ENCODE peak calls at places on chromosome 10, in five cellular contexts. T is T-helper 2 cell, S is caudate nucleus, N is M059J, U is foreskin fibroblast. D is an unnamed sample.

GRCh38 chr10:100571069-100571817 is 35.5 kb downstream of the HIF1AN start:
- DNase-seq in S (no peak), T (no peak), N (no peak), U (no peak), D (no peak)

GRCh38 chr10:20616918-20617801 is 280.0 kb downstream of the NEBL start:
- DNase-seq in N (no peak), T (no peak), S (no peak), U (no peak), D (no peak)

GRCh38 chr10:97024181-97025073 is 161.3 kb downstream of the SLIT1 start:
- DNase-seq in U (peak; percentile 89), N (peak; percentile 84), S (no peak), T (no peak), D (no peak)

GRCh38 chr10:6151087-6151977 is 51.4 kb upstream of the PFKFB3 start:
- DNase-seq in U (peak; percentile 81), N (no peak), S (peak; percentile 57), T (no peak), D (no peak)

GRCh38 chr10:14838582-14839304 is 637 bp downstream of the HSPA14 start:
- DNase-seq in T (peak; percentile 10), N (peak; percentile 4), U (peak; percentile 53), S (no peak), D (peak; percentile 18)

GRCh38 chr10:122078326-122078725 is 89.4 kb downstream of the TACC2 start:
- DNase-seq in T (no peak), U (no peak), S (no peak), N (no peak), D (no peak)

GRCh38 chr10:63711866-63712716 is 190.9 kb downstream of the REEP3 start:
- DNase-seq in T (no peak), U (peak; percentile 100), N (peak; percentile 99), S (peak; percentile 39), D (peak; percentile 50)

GRCh38 chr10:29946953-29947700 is 112.3 kb downstream of the JCAD start:
- DNase-seq in T (no peak), N (peak; percentile 72), S (no peak), U (peak; percentile 92), D (no peak)

GRCh38 chr10:128043259-128044045 is 82.8 kb downstream of the MKI67 start:
- DNase-seq in T (no peak), U (no peak), N (no peak), S (no peak), D (no peak)

GRCh38 chr10:28853195-28853594 is 175.9 kb downstream of the BAMBI start:
- DNase-seq in N (peak; percentile 63), S (no peak), U (no peak), T (no peak), D (no peak)

GRCh38 chr10:88080213-88080612 is 216.8 kb downstream of the PTEN start:
- DNase-seq in N (peak; percentile 78), U (peak; percentile 56), S (no peak), T (no peak), D (no peak)

GRCh38 chr10:93893646-93894515 is at the start of gene SLC35G1:
- DNase-seq in T (peak; percentile 61), N (peak; percentile 63), S (peak; percentile 58), U (peak; percentile 86), D (peak; percentile 79)

GRCh38 chr10:3848768-3849643 is 64.0 kb upstream of the KLF6 start:
- DNase-seq in T (no peak), U (peak; percentile 86), S (no peak), N (peak; percentile 51), D (no peak)

GRCh38 chr10:124385627-124386185 is 33.0 kb downstream of the OAT start:
- DNase-seq in T (no peak), N (no peak), U (no peak), S (no peak), D (no peak)

GRCh38 chr10:109978481-109978880 is 29.3 kb upstream of the ADD3 start:
- DNase-seq in N (peak; percentile 51), S (no peak), T (peak; percentile 32), U (peak; percentile 85), D (no peak)

GRCh38 chr10:78339251-78339650 is 305.6 kb downstream of the RPS24 start:
- DNase-seq in T (no peak), U (no peak), S (no peak), N (no peak), D (no peak)

GRCh38 chr10:71467569-71468362 is 71.0 kb downstream of the CDH23 start:
- DNase-seq in T (no peak), S (no peak), U (no peak), N (no peak), D (no peak)

GRCh38 chr10:78185693-78186055 is 152.0 kb downstream of the RPS24 start:
- DNase-seq in T (no peak), S (no peak), U (no peak), N (peak; percentile 34), D (no peak)

GRCh38 chr10:68251625-68252275 is 19.8 kb upstream of the ATOH7 start:
- DNase-seq in N (no peak), T (no peak), U (no peak), S (no peak), D (no peak)